ENCODE peak calls at places on chromosomes 12 and 14, in nine cellular contexts. J is epithelial cell of esophagus, W is A673, K is lung, V is WTC11, D is heart right ventricle, S is WERI-Rb-1, L is adrenal gland, H is AG04449. N is an unnamed sample.

GRCh38 chr12:132827763-132828703 is 636 bp downstream of the GOLGA3 start:
- DNase-seq in J (peak), W (no peak), K (peak), V (no peak), D (peak), S (peak), L (peak), H (peak), N (peak)

GRCh38 chr12:47752552-47752951 is 6.1 kb downstream of the RAPGEF3 start:
- DNase-seq in J (peak), W (no peak), K (no peak), V (no peak), D (no peak), S (no peak), L (no peak), H (no peak), N (peak)

GRCh38 chr12:11823593-11823992 is 174.1 kb downstream of the ETV6 start:
- DNase-seq in J (no peak), W (no peak), K (no peak), V (no peak), D (no peak), S (no peak), L (no peak), H (no peak), N (no peak)

GRCh38 chr12:56768424-56768823 is 5.3 kb downstream of the HSD17B6 start:
- DNase-seq in J (no peak), W (no peak), K (no peak), V (no peak), D (no peak), S (no peak), L (no peak), H (no peak), N (peak)

GRCh38 chr12:22286569-22286968 is 47.9 kb downstream of the ST8SIA1 start:
- DNase-seq in J (no peak), W (no peak), K (no peak), V (no peak), D (no peak), S (no peak), L (no peak), H (peak), N (no peak)

GRCh38 chr12:120529641-120530314 is 820 bp upstream of the COQ5 start:
- DNase-seq in J (peak), W (peak), K (no peak), V (no peak), D (no peak), S (peak), L (no peak), H (no peak), N (peak)

GRCh38 chr12:114405199-114405448 is 820 bp downstream of the TBX5 start:
- DNase-seq in J (no peak), W (no peak), K (no peak), V (no peak), D (no peak), S (no peak), L (no peak), H (no peak), N (no peak)

GRCh38 chr12:52197371-52198231 is 5.8 kb upstream of the KRT80 start:
- DNase-seq in J (no peak), W (no peak), K (peak), V (no peak), D (no peak), S (no peak), L (peak), H (no peak), N (peak)

GRCh38 chr12:76033116-76034001 is 1.8 kb upstream of the PHLDA1 start:
- DNase-seq in J (no peak), W (no peak), K (no peak), V (no peak), D (no peak), S (no peak), L (no peak), H (no peak), N (no peak)

GRCh38 chr14:106848330-106849121 is 1322.1 kb downstream of the TMEM121 start:
- DNase-seq in J (no peak), W (peak), K (no peak), V (no peak), D (no peak), S (no peak), L (peak), H (no peak), N (peak)

GRCh38 chr14:89351958-89352404 is 65.1 kb downstream of the FOXN3 start:
- DNase-seq in J (no peak), W (no peak), K (no peak), V (no peak), D (no peak), S (no peak), L (no peak), H (no peak), N (no peak)

GRCh38 chr12:56836317-56836716 is 73.2 kb downstream of the HSD17B6 start:
- DNase-seq in J (peak), W (peak), K (peak), V (no peak), D (peak), S (no peak), L (peak), H (no peak), N (peak)

GRCh38 chr12:19276767-19277166 is 147.2 kb downstream of the PLEKHA5 start:
- DNase-seq in J (no peak), W (no peak), K (no peak), V (no peak), D (no peak), S (no peak), L (no peak), H (no peak), N (no peak)

GRCh38 chr12:120994589-120995337 is 16.4 kb downstream of the HNF1A start:
- DNase-seq in J (peak), W (no peak), K (no peak), V (no peak), D (no peak), S (no peak), L (no peak), H (no peak), N (no peak)

GRCh38 chr14:24986206-24986893 is 63.6 kb downstream of the STXBP6 start:
- DNase-seq in J (no peak), W (no peak), K (no peak), V (no peak), D (peak), S (no peak), L (no peak), H (no peak), N (no peak)

GRCh38 chr12:76719171-76719631 is 44.7 kb upstream of the ZDHHC17 start:
- DNase-seq in J (peak), W (no peak), K (no peak), V (no peak), D (no peak), S (no peak), L (no peak), H (no peak), N (peak)

GRCh38 chr14:64715628-64716412 is 11.6 kb downstream of the PLEKHG3 start:
- DNase-seq in J (peak), W (no peak), K (no peak), V (peak), D (no peak), S (no peak), L (no peak), H (no peak), N (no peak)

GRCh38 chr12:24256636-24257150 is 307.2 kb upstream of the SOX5 start:
- DNase-seq in J (no peak), W (no peak), K (no peak), V (no peak), D (no peak), S (no peak), L (no peak), H (no peak), N (no peak)

GRCh38 chr12:76457010-76457409 is 102.6 kb downstream of the OSBPL8 start:
- DNase-seq in J (peak), W (no peak), K (no peak), V (no peak), D (no peak), S (no peak), L (no peak), H (no peak), N (no peak)

GRCh38 chr14:55126089-55126488 is 3.0 kb upstream of the LGALS3 start:
- DNase-seq in J (no peak), W (no peak), K (no peak), V (no peak), D (peak), S (no peak), L (no peak), H (no peak), N (no peak)

GRCh38 chr14:35861204-35861868 is 35.2 kb downstream of the BRMS1L start:
- DNase-seq in J (no peak), W (no peak), K (no peak), V (no peak), D (no peak), S (no peak), L (no peak), H (no peak), N (no peak)

GRCh38 chr12:14171111-14171510 is 189.7 kb upstream of the GRIN2B start:
- DNase-seq in J (no peak), W (no peak), K (no peak), V (no peak), D (no peak), S (no peak), L (no peak), H (no peak), N (no peak)

GRCh38 chr12:10220398-10221077 is 7.9 kb downstream of the GABARAPL1 start:
- DNase-seq in J (peak), W (no peak), K (peak), V (no peak), D (peak), S (peak), L (peak), H (no peak), N (peak)

GRCh38 chr14:65696801-65697200 is 284.3 kb downstream of the FUT8 start:
- DNase-seq in J (no peak), W (no peak), K (no peak), V (no peak), D (no peak), S (no peak), L (no peak), H (no peak), N (no peak)

GRCh38 chr14:103448097-103448496 is 62.9 kb downstream of the MARK3 start:
- DNase-seq in J (peak), W (no peak), K (no peak), V (no peak), D (no peak), S (no peak), L (no peak), H (no peak), N (peak)

GRCh38 chr14:49745191-49745590 is 22.8 kb upstream of the KLHDC2 start:
- DNase-seq in J (no peak), W (no peak), K (no peak), V (no peak), D (no peak), S (no peak), L (no peak), H (no peak), N (no peak)

GRCh38 chr12:122523280-122523679 is 3.5 kb downstream of the RSRC2 start:
- DNase-seq in J (peak), W (peak), K (peak), V (no peak), D (no peak), S (no peak), L (peak), H (no peak), N (peak)

GRCh38 chr12:71475280-71475679 is 35.7 kb downstream of the LGR5 start:
- DNase-seq in J (no peak), W (peak), K (no peak), V (no peak), D (no peak), S (peak), L (peak), H (no peak), N (no peak)

GRCh38 chr12:29725587-29726320 is 58.0 kb downstream of the TMTC1 start:
- DNase-seq in J (no peak), W (peak), K (no peak), V (no peak), D (peak), S (no peak), L (no peak), H (no peak), N (peak)

GRCh38 chr14:47297374-47297773 is 378.0 kb downstream of the MDGA2 start:
- DNase-seq in J (no peak), W (no peak), K (no peak), V (no peak), D (no peak), S (no peak), L (no peak), H (no peak), N (no peak)

DNA sequence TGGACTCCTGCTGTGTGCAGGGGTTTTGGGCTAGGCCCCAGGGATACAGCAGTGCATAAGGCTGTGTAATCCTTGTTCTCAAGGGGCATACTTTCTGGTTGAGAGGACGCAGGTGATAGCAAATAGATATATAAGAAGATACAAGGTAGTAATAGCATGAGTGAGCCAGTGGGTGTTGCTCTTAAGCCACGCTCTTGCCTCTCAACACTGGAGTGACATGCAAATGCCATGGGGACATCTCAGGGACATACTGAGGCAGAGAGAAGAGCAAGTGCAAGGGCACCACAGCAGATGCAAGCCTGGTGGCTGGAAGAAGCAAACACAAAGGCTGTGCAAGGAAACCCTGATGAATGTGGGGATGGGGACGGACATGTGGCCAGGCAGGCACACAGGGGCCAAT is 223.3 kb downstream of the CHST11 start:
- DNase-seq in J (peak), W (peak), K (no peak), V (no peak), D (no peak), S (peak), L (no peak), H (no peak), N (peak)
- TF ChIP-seq CTCF in J (peak), W (peak), K (no peak), V (no peak), D (no peak), S (peak), L (peak), H (peak), N (no peak)

GRCh38 chr12:117921922-117922777 is 46.6 kb downstream of the KSR2 start:
- DNase-seq in J (no peak), W (no peak), K (no peak), V (no peak), D (peak), S (no peak), L (no peak), H (no peak), N (no peak)

GRCh38 chr12:117926391-117926899 is 42.3 kb downstream of the KSR2 start:
- DNase-seq in J (no peak), W (no peak), K (no peak), V (no peak), D (no peak), S (no peak), L (no peak), H (no peak), N (no peak)
- TF ChIP-seq CTCF in J (no peak), W (no peak), K (no peak), V (no peak), D (no peak), S (no peak), L (no peak), H (no peak), N (no peak)

GRCh38 chr12:17511369-17511768 is 578.6 kb downstream of the RERGL start:
- DNase-seq in J (peak), W (peak), K (no peak), V (no peak), D (no peak), S (no peak), L (no peak), H (no peak), N (peak)
- TF ChIP-seq CTCF in J (no peak), W (peak), K (no peak), V (peak), D (no peak), S (no peak), L (no peak), H (no peak), N (peak)

DNA sequence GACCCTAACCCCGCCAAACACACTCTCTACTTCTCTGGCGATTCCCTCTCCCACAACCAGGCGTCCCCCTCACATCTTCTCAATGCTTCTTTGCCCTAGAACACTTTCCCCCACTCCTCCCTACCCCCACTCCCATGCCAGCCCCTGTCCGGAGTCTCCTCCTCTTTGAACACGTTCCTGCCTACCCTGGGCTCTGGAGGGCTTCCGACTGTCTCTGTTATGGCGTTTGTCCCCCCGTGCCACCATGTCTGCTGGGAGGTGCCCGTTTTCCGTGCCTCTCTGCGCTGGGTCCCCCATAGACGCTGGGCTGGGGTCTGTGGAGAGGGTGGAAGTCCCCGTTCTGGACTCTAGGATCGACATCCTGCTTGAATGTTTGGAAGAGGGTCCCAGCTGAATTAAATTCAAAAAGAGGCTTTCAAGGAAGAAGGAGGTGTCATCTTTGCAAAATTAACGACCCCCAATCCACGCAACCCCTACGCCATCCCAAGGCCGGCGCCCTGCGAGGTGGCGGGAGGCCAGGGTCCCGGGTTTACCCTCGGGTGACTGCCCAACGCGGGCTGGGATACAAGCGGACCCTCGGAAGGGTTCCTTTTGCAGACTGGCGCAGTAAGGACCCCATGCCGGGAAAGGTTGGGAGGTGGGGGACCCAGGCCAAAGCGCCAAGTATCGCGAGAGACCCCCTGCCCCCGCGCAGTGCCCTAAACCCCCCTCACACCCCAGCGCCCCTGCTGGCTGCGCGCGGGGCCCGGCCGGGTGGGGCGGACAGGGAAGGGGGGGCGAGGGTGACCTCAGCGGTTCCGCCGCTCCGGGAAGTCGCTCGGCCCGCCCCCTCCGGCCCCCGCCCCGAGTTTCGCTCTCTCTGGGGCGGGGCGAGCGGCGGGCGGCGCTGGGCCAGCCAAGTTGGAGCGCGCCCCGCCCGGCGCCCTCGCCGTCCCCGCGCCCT is 973 bp upstream of the ZBTB42 start:
- DNase-seq in J (peak), W (peak), K (peak), V (peak), D (peak), S (no peak), L (peak), H (no peak), N (peak)
- TF ChIP-seq CTCF in J (peak), W (peak), K (no peak), V (no peak), D (peak), S (no peak), L (peak), H (peak), N (no peak)

N was measured in MCF 10A.